ENCODE peak calls at places on chromosomes 12 and 14, in four cellular contexts. L is nucleus accumbens, A is SJCRH30, R is NCI-H1092. K is an unnamed sample.

GRCh38 chr14:57189070-57189469 is 79.6 kb downstream of the EXOC5 start:
- DNase-seq in L (no peak), A (peak), R (peak), K (peak)

GRCh38 chr12:6223545-6223944 is 23.3 kb downstream of the CD9 start:
- DNase-seq in L (no peak), A (no peak), R (no peak), K (no peak)

GRCh38 chr12:902581-902980 is 46.9 kb downstream of the RAD52 start:
- DNase-seq in L (no peak), A (no peak), R (no peak), K (no peak)

GRCh38 chr14:89279649-89280232 is 137.3 kb downstream of the FOXN3 start:
- DNase-seq in L (no peak), A (peak), R (no peak), K (no peak)

GRCh38 chr14:57747036-57747435 is 118.9 kb downstream of the SLC35F4 start:
- DNase-seq in L (no peak), A (no peak), R (no peak), K (no peak)

GRCh38 chr12:55908726-55909512 is 18.8 kb downstream of the PYM1 start:
- DNase-seq in L (no peak), A (no peak), R (no peak), K (no peak)

GRCh38 chr12:42396473-42397259 is 70.7 kb downstream of the PPHLN1 start:
- DNase-seq in L (no peak), A (no peak), R (no peak), K (no peak)

GRCh38 chr12:126770188-126770587 is 1496.8 kb upstream of the TMEM132C start:
- DNase-seq in L (no peak), A (no peak), R (no peak), K (no peak)

GRCh38 chr14:73943083-73943482 is 6.8 kb downstream of the FAM161B start:
- DNase-seq in L (no peak), A (no peak), R (no peak), K (no peak)

GRCh38 chr14:32038876-32039275 is 38.2 kb upstream of the ARHGAP5 start:
- DNase-seq in L (no peak), A (peak), R (peak), K (no peak)

GRCh38 chr14:21711360-21711961 is 37.8 kb upstream of the OR4E1 start:
- DNase-seq in L (no peak), A (peak), R (peak), K (peak)

GRCh38 chr14:52328286-52328685 is 14.2 kb downstream of the PTGER2 start:
- DNase-seq in L (no peak), A (no peak), R (no peak), K (no peak)

GRCh38 chr12:121838096-121838495 is 20.6 kb downstream of the HPD start:
- DNase-seq in L (no peak), A (no peak), R (no peak), K (no peak)

GRCh38 chr12:98154850-98155249 is 360.5 kb upstream of the TMPO start:
- DNase-seq in L (no peak), A (peak), R (peak), K (peak)

GRCh38 chr14:104282332-104283196 is 144.2 kb downstream of the KIF26A start:
- DNase-seq in L (no peak), A (no peak), R (peak), K (no peak)

GRCh38 chr14:61213116-61213720 is 67.9 kb downstream of the TMEM30B start:
- DNase-seq in L (no peak), A (peak), R (no peak), K (no peak)

GRCh38 chr14:101192661-101193000 is 289.1 kb upstream of the RTL1 start:
- DNase-seq in L (no peak), A (no peak), R (no peak), K (no peak)

GRCh38 chr12:7188557-7189397 is 709 bp upstream of the PEX5 start:
- DNase-seq in L (peak), A (peak), R (no peak), K (peak)

GRCh38 chr14:27242874-27243273 is 645.0 kb upstream of the NOVA1 start:
- DNase-seq in L (no peak), A (peak), R (no peak), K (no peak)

GRCh38 chr14:102911541-102911951 is 10.9 kb upstream of the AMN start:
- DNase-seq in L (no peak), A (no peak), R (no peak), K (no peak)

GRCh38 chr12:94033112-94033511 is 115.3 kb upstream of the PLXNC1 start:
- DNase-seq in L (no peak), A (no peak), R (no peak), K (no peak)

GRCh38 chr12:54230555-54230954 is 41.8 kb upstream of the SMUG1 start:
- DNase-seq in L (no peak), A (no peak), R (no peak), K (no peak)

GRCh38 chr14:71472281-71472960 is 459.8 kb upstream of the RGS6 start:
- DNase-seq in L (no peak), A (no peak), R (no peak), K (no peak)